ENCODE peak calls at places on chromosome 20, in seven cellular contexts. R is HepG2, J is HCT116, O is K562, T is SK-N-SH, Y is H1, L is GM12878. K is an unnamed sample.

GRCh38 chr20:19977373-19977770 is 39.8 kb upstream of the NAA20 start:
- DNase-seq in R (no peak), J (no peak), O (no peak), T (no peak), Y (no peak), L (no peak), K (no peak)

GRCh38 chr20:55488593-55488992 is 516.7 kb downstream of the CBLN4 start:
- DNase-seq in R (no peak), J (no peak), O (no peak), T (no peak), Y (no peak), L (no peak), K (no peak)

GRCh38 chr20:2729251-2729713 is 36.7 kb downstream of the EBF4 start:
- DNase-seq in R (no peak), J (no peak), O (peak; percentile 21), T (peak; percentile 57), Y (no peak), L (no peak), K (no peak)

GRCh38 chr20:61516398-61517208 is 264.5 kb downstream of the CDH4 start:
- DNase-seq in R (no peak), J (no peak), O (no peak), T (no peak), Y (no peak), L (no peak), K (no peak)

GRCh38 chr20:35833271-35833670 is 61.5 kb downstream of the PHF20 start:
- DNase-seq in R (no peak), J (no peak), O (no peak), T (no peak), Y (no peak), L (no peak), K (no peak)

GRCh38 chr20:49729780-49730179 is 16.1 kb upstream of the B4GALT5 start:
- DNase-seq in R (no peak), J (no peak), O (no peak), T (no peak), Y (no peak), L (no peak), K (no peak)

GRCh38 chr20:36462440-36463211 is 78.7 kb upstream of the MYL9 start:
- DNase-seq in R (no peak), J (no peak), O (no peak), T (peak; percentile 59), Y (peak; percentile 60), L (no peak), K (no peak)

GRCh38 chr20:5945963-5946362 is 4.4 kb downstream of the TRMT6 start:
- DNase-seq in R (no peak), J (no peak), O (no peak), T (no peak), Y (no peak), L (no peak), K (no peak)

GRCh38 chr20:38692436-38693411 is 31.6 kb upstream of the SLC32A1 start:
- DNase-seq in R (peak; percentile 74), J (peak; percentile 8), O (peak; percentile 68), T (peak; percentile 73), Y (peak; percentile 90), L (no peak), K (peak; percentile 95)

GRCh38 chr20:15058836-15059235 is 721.4 kb upstream of the FLRT3 start:
- DNase-seq in R (no peak), J (no peak), O (no peak), T (no peak), Y (no peak), L (no peak), K (no peak)

GRCh38 chr20:50188879-50189680 is 1.6 kb upstream of the CEBPB start:
- DNase-seq in R (peak; percentile 95), J (no peak), O (no peak), T (no peak), Y (no peak), L (no peak), K (no peak)

GRCh38 chr20:4559906-4560305 is 161.8 kb upstream of the PRND start:
- DNase-seq in R (no peak), J (no peak), O (no peak), T (no peak), Y (no peak), L (no peak), K (no peak)

GRCh38 chr20:4555188-4555893 is 166.4 kb upstream of the PRND start:
- DNase-seq in R (no peak), J (peak; percentile 37), O (no peak), T (no peak), Y (no peak), L (no peak), K (no peak)

GRCh38 chr20:4556781-4557180 is 164.9 kb upstream of the PRND start:
- DNase-seq in R (no peak), J (no peak), O (peak; percentile 8), T (no peak), Y (no peak), L (no peak), K (no peak)

GRCh38 chr20:4560667-4561066 is 161.0 kb upstream of the PRND start:
- DNase-seq in R (no peak), J (no peak), O (no peak), T (no peak), Y (no peak), L (no peak), K (no peak)

DNA sequence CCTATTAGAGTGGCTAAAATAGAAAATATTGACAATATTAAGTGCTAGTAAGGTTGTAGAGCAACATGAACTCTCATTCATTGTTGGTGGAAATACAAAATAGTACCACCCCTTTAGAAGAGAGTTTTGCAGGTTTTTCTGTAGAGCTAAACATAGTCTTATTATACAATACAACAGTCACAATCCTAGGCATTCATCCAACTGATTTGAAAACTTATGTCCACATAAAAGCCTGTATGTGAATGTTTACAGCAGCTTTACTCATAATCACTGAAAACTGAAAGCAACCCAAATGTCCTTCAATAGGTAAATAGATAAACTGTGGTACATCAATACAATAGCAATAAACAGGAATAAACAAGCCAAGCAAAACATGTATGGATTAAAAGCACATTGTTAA is 162.6 kb upstream of the PRND start:
- DNase-seq in R (no peak), J (no peak), O (no peak), T (no peak), Y (no peak), L (no peak), K (no peak)
- TF ChIP-seq JUND in R (no peak), J (no peak), O (no peak), T (no peak), Y (no peak), L (no peak), K (no peak)

DNA sequence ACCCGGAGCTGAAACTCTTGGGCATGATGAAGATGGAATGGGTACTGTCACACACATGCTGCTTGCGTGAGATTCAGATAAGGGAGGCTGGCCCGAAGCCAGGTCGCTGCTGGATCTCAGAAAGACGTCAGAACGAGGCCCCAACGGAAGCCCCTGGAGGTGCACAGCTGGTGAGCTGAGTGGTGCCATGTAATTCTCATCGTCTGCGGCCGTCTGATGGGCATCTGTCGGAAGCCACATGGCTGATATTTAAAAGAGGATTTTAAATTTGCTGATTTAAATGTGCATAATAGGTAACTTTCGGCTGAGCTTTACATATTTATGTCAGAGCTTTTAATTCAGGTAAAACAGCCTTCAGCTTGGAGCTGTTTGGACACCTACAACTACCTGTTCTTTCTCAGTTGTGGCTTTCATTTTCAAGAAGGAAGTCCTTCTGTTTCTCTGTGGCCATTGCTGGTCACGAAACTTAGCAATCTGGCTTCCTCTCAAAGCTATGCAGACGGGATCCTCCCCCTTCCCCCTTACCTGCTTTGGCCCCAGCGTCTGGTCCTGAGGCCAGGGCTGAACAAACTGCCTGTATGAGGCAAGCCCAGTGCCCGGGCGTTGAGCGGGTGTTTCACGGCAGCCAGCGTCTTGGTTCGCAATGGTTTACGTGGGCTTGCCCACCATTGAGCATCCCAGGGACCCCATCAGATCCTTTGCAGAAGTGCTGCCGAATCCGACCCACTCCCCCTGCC is 9.2 kb downstream of the SLCO4A1 start:
- DNase-seq in R (no peak), J (no peak), O (peak; percentile 40), T (peak; percentile 92), Y (peak; percentile 57), L (peak; percentile 84), K (no peak)
- TF ChIP-seq JUND in R (no peak), J (no peak), O (no peak), T (no peak), Y (no peak), L (no peak), K (no peak)

DNA sequence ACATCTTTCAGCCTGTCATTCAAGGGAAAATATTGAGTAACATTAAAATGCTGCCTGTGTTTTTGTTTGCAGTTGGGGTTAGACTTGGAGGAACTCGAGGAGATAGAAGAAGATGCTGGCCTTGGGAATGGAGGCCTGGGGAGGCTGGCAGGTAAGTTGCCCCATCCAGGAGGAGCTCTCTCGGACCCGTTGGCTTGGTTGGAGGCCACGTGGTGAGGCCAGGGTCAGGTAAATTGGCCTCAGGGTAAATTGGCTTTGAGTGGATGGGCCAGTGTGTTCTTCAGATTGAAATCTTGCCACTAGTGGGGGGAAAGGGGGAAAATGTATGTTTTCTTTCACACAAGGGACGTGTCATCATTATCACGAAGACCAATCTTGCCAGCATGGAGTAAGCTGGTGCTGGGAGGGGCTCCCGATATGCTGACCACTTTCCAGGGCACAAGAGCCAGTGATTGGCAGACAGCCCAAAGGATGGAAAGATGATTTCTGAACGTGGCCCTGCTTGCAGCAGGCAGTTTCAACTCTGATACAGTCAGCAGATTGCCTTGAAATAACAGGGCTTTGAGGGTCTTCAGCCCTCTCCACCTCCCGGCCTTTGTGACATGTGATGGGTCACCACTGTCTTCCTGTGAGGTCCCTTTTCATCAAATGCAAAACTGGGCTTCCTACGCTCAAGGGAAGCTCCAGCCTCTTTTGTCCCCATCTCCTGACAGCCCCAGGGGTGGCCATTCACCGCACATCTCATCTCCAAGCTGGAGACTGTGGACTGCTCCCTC is 21.4 kb downstream of the PYGB start:
- DNase-seq in R (no peak), J (no peak), O (no peak), T (peak; percentile 2), Y (peak; percentile 23), L (no peak), K (peak; percentile 51)
- TF ChIP-seq JUND in R (no peak), J (no peak), O (no peak), T (no peak), Y (no peak), L (no peak), K (no peak)

GRCh38 chr20:46638367-46639274 is 12.6 kb downstream of the SLC13A3 start:
- DNase-seq in R (peak; percentile 89), J (no peak), O (no peak), T (no peak), Y (peak; percentile 49), L (no peak), K (peak; percentile 30)

GRCh38 chr20:46639587-46639986 is 11.7 kb downstream of the SLC13A3 start:
- DNase-seq in R (no peak), J (no peak), O (no peak), T (no peak), Y (no peak), L (no peak), K (no peak)

GRCh38 chr20:46641424-46641823 is 9.8 kb downstream of the SLC13A3 start:
- DNase-seq in R (no peak), J (no peak), O (no peak), T (no peak), Y (no peak), L (no peak), K (no peak)

GRCh38 chr20:46640536-46641311 is 10.5 kb downstream of the SLC13A3 start:
- DNase-seq in R (peak; percentile 84), J (no peak), O (no peak), T (no peak), Y (no peak), L (no peak), K (no peak)

DNA sequence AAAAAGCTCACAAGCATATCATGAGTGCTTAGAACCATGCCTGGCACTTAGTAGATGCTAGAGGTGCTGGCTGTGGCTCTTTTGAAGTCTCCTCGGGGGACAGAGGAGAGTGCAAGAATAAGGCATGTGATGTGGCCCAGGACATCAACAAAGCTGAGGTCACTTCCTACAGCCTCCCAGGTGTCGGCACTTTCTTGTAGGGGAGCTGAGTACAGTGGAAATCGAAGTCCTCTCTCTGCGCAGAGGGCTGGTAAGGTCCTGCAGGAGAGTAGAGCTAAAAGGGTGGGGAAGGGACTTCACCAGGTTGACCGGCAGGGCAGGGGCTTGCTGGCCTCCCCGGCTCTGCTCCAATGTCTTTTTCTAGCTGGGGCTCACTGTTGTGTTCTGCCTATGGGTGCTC is 11.2 kb downstream of the SLC13A3 start:
- DNase-seq in R (no peak), J (no peak), O (no peak), T (no peak), Y (peak; percentile 45), L (no peak), K (no peak)
- TF ChIP-seq JUND in R (no peak), J (no peak), O (no peak), T (no peak), Y (no peak), L (no peak), K (no peak)

K was measured in T47D.